ENCODE peak calls at places on chromosomes 4 and X, in five cellular contexts. M is IMR-90, J is uterus, G is sigmoid colon, N is PC-3. C is an unnamed sample. For H3K36me3, the result is how much of the 10 kb centered on the place peaks cover.

GRCh38 chr4:98508248-98508647 is 150.2 kb downstream of the TSPAN5 start:
- DNase-seq in M (no peak), J (no peak), G (no peak), N (no peak), C (no peak)

GRCh38 chr4:47855350-47855749 is 17.5 kb upstream of the CORIN start:
- DNase-seq in M (peak), J (no peak), G (no peak), N (no peak), C (no peak)

GRCh38 chr4:16082424-16083216 is 1.2 kb downstream of the PROM1 start:
- DNase-seq in M (no peak), J (no peak), G (no peak), N (no peak), C (no peak)

GRCh38 chr4:2045518-2045951 is 13.6 kb upstream of the NAT8L start:
- DNase-seq in M (no peak), J (no peak), G (no peak), N (peak), C (no peak)

GRCh38 chr4:1191621-1192020 is 19.2 kb upstream of the SPON2 start:
- DNase-seq in M (no peak), J (no peak), G (peak), N (no peak), C (no peak)

GRCh38 chrX:129665916-129666644 is 11.3 kb upstream of the APLN start:
- DNase-seq in M (peak), J (no peak), G (no peak), N (peak), C (no peak)

GRCh38 chrX:21747523-21747922 is 10.4 kb downstream of the SMPX start:
- DNase-seq in M (no peak), J (no peak), G (no peak), N (no peak), C (no peak)

GRCh38 chrX:67789536-67789935 is 245.7 kb downstream of the AR start:
- DNase-seq in M (no peak), J (no peak), G (no peak), N (no peak), C (no peak)

GRCh38 chrX:103151799-103152198 is 58.9 kb upstream of the NXF3 start:
- DNase-seq in M (no peak), J (no peak), G (no peak), N (peak), C (no peak)

GRCh38 chrX:134484039-134484438 is 24.1 kb downstream of the HPRT1 start:
- DNase-seq in M (peak), J (no peak), G (no peak), N (peak), C (no peak)

GRCh38 chr4:38049545-38050170 is 89.5 kb downstream of the PTTG2 start:
- DNase-seq in M (no peak), J (no peak), G (no peak), N (peak), C (no peak)

GRCh38 chr4:40055873-40056721 is 553 bp upstream of the N4BP2 start:
- DNase-seq in M (peak), J (peak), G (peak), N (peak), C (peak)

GRCh38 chr4:34953145-34953799 is 1291.0 kb downstream of the ARAP2 start:
- DNase-seq in M (no peak), J (no peak), G (peak), N (peak), C (no peak)

GRCh38 chr4:10104991-10105276 is 11.7 kb downstream of the WDR1 start:
- DNase-seq in M (no peak), J (no peak), G (no peak), N (no peak), C (no peak)

GRCh38 chr4:10105920-10106319 is 10.7 kb downstream of the WDR1 start:
- DNase-seq in M (no peak), J (no peak), G (no peak), N (no peak), C (no peak)

GRCh38 chr4:10105421-10105820 is 11.2 kb downstream of the WDR1 start:
- DNase-seq in M (no peak), J (no peak), G (no peak), N (peak), C (no peak)

GRCh38 chr4:10107111-10108091 is 9.2 kb downstream of the WDR1 start:
- DNase-seq in M (peak), J (no peak), G (peak), N (peak), C (no peak)

DNA sequence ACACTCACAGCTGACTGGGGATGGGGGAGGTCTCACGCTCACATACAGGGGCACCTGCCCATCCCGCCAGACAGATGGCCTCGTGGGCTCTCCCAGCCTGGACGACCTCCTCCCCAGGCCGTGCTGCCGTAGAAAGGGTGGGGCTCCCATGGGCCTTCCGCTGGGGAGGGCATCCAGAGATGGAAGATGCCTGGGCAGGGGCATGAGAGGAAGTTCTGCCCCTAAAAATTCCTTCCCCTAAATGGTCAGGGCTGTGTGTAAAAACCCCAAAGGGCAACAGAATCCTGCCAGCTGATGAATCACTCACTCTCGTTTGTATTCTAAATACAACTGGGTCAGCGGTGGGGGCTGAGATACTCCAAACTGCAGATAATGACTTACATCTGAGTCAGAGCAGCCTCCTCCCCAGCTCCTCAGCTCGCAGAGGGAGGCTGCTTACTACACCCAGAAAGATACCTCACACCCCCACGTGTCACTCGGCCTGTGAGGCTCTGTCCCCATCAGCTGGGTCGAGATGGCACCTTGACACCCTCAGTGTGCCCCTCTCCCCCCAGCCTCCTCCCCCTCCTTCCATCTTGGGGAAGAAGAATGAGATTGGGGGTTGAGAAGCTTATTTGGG is 10.1 kb downstream of the WDR1 start:
- DNase-seq in M (peak), J (peak), G (peak), N (peak), C (peak)
- H3K36me3 ChIP-seq in M (half or more), J (under half), G (under half), N (under half), C (under half)

GRCh38 chr4:55272576-55272975 is 73.5 kb upstream of the SRD5A3 start:
- DNase-seq in M (no peak), J (no peak), G (no peak), N (no peak), C (no peak)
- H3K36me3 ChIP-seq in M (under half), J (under half), G (under half), N (under half), C (under half)

DNA sequence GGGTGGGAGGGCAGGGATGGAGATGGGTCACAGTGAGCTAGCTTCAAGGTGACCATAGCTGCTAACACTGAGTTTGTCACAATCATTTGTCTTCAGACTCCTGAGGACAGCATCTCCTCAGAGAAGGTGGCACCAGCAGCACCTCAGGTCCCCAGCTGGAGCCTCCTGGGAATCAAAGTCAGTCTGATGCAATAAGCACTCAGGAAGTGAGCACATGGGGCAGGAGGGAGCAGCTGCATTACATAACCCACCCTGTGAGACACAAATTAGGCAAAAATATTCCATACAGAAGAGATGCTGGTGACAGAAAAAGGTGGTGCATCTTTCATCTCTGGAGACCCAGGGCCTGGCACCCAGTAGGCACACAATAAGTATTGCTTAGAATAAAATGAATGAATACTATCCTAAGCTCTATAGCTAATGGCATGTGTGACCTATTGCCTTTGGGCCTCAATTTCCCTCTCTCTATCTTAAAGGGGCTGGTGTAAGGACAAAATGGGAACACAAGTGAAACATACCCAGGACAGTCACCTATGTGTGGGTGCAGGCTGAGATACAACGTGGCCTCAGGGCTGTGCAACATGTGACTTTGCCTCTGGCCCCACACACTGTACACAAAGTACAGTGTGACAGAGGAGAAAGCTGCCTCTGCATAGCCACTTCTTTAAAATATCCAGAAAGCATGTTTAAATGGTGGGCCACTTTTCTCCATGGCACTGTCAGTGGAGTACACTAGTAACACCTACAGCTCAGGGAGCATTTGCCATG is 37.1 kb downstream of the SLC39A8 start:
- DNase-seq in M (no peak), J (no peak), G (no peak), N (no peak), C (no peak)
- H3K36me3 ChIP-seq in M (under half), J (under half), G (under half), N (under half), C (under half)

DNA sequence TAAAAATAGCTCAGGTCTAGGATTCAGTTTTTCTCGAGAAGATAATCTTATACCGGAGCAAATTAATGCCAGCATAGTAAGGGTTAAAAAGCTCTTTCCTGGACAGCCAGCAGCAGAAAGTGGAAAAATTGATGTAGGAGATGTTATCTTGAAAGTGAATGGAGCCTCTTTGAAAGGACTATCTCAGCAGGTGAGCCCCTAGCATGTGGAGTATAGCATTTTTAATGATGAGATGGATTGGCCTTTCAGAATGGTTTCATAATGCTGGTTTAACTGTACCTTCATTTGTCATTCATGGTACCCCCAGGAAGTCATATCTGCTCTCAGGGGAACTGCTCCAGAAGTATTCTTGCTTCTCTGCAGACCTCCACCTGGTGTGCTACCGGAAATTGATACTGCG is 79.4 kb downstream of the SLC10A6 start:
- DNase-seq in M (no peak), J (no peak), G (no peak), N (no peak), C (no peak)
- H3K36me3 ChIP-seq in M (under half), J (under half), G (under half), N (under half), C (under half)

GRCh38 chr4:183681119-183681518 is 22.0 kb downstream of the TRAPPC11 start:
- DNase-seq in M (no peak), J (no peak), G (no peak), N (no peak), C (no peak)
- H3K36me3 ChIP-seq in M (under half), J (under half), G (under half), N (under half), C (under half)

DNA sequence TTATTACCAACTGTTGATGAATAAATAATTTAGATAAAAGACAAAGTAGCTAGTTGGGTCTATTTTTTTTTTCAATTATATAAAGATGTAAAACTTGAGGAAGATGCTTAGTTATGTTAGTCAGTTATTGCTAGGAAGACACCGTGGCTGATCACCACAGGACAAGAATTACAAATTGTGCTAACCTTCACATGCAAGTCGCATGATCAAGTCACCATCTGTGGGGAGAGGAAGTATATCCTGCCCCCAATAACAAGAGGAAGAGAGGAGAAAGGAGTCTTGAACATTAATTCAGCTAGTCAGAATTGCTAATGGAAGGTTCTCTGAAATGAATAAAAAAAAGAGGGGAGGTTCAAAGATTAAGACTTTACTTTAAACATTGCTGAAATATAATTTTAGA is 52.3 kb downstream of the CPEB2 start:
- DNase-seq in M (no peak), J (no peak), G (no peak), N (no peak), C (no peak)
- H3K36me3 ChIP-seq in M (under half), J (under half), G (under half), N (under half), C (under half)

GRCh38 chrX:19360903-19361302 is 17.2 kb downstream of the PDHA1 start:
- DNase-seq in M (no peak), J (no peak), G (peak), N (no peak), C (no peak)

GRCh38 chrX:19361701-19362100 is 18.0 kb downstream of the PDHA1 start:
- DNase-seq in M (no peak), J (no peak), G (no peak), N (no peak), C (no peak)
- H3K36me3 ChIP-seq in M (under half), J (under half), G (under half), N (under half), C (under half)

GRCh38 chr4:104559502-104559901 is 64.8 kb upstream of the CXXC4 start:
- DNase-seq in M (no peak), J (no peak), G (no peak), N (no peak), C (no peak)
- H3K36me3 ChIP-seq in M (under half), J (under half), G (under half), N (under half), C (under half)

DNA sequence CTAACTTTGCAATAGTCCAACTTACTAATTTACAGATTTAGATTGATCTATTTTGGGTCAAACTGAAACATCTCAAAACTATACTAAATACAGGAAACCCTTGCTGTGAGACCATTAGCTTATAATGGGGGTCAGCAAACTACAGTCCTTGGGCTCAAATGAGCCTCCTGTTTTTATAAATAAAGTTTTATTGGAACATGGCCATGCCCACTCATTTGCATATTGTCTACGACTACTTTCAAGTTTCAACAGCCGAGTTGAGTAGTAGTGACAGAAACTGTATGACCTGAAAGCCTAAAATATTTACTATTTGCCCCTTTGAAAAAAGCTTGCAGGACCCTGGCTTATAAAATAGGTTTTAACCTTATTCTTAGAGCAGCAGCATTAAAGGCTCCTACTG is 92.4 kb downstream of the C4orf51 start:
- DNase-seq in M (no peak), J (no peak), G (no peak), N (no peak), C (no peak)
- H3K36me3 ChIP-seq in M (under half), J (under half), G (under half), N (under half), C (under half)

GRCh38 chr4:17599826-17600225 is 14.6 kb upstream of the MED28 start:
- DNase-seq in M (no peak), J (no peak), G (no peak), N (no peak), C (no peak)
- H3K36me3 ChIP-seq in M (under half), J (under half), G (under half), N (under half), C (half or more)

C was measured in effector memory CD4-positive, alpha-beta T cell.